ENCODE peak calls at places on chromosomes 5 and 9, in nine cellular contexts. Z is neuronal stem cell, V is H1, G is pancreas, I is cardiac muscle cell, Q is fibroblast of lung, P is OCI-LY7, A is mammary epithelial cell, U is IMR-90. F is an unnamed sample.

GRCh38 chr5:168792678-168793077 is 213.5 kb upstream of the PANK3 start:
- DNase-seq in Z (no peak), V (no peak), G (no peak), I (no peak), Q (no peak), P (no peak), A (no peak), U (no peak), F (no peak)

GRCh38 chr9:13358128-13358527 is 78.6 kb upstream of the MPDZ start:
- DNase-seq in Z (no peak), V (no peak), G (no peak), I (peak; percentile 85), Q (peak; percentile 85), P (no peak), A (peak; percentile 34), U (peak; percentile 92), F (no peak)

GRCh38 chr5:94254214-94254613 is 364.2 kb downstream of the KIAA0825 start:
- DNase-seq in Z (no peak), V (no peak), G (no peak), I (no peak), Q (peak; percentile 15), P (no peak), A (no peak), U (no peak), F (no peak)

GRCh38 chr9:89601856-89602562 is 2.8 kb upstream of the GADD45G start:
- DNase-seq in Z (no peak), V (peak; percentile 36), G (no peak), I (no peak), Q (no peak), P (no peak), A (no peak), U (no peak), F (no peak)

GRCh38 chr9:89022071-89022721 is 30.9 kb downstream of the S1PR3 start:
- DNase-seq in Z (no peak), V (no peak), G (no peak), I (peak; percentile 86), Q (peak; percentile 59), P (no peak), A (no peak), U (peak; percentile 26), F (no peak)

GRCh38 chr9:108150736-108151135 is 661.2 kb upstream of the KLF4 start:
- DNase-seq in Z (no peak), V (no peak), G (no peak), I (peak; percentile 80), Q (peak; percentile 70), P (no peak), A (no peak), U (peak; percentile 31), F (no peak)

GRCh38 chr5:147690595-147690994 is 91.9 kb downstream of the JAKMIP2 start:
- DNase-seq in Z (no peak), V (no peak), G (peak; percentile 16), I (no peak), Q (no peak), P (peak; percentile 2), A (peak; percentile 50), U (peak; percentile 1), F (no peak)

GRCh38 chr5:127766556-127767335 is 63.6 kb downstream of the CCDC192 start:
- DNase-seq in Z (no peak), V (no peak), G (no peak), I (peak; percentile 21), Q (no peak), P (no peak), A (no peak), U (peak; percentile 24), F (no peak)

GRCh38 chr5:72747826-72748225 is 68.6 kb upstream of the TNPO1 start:
- DNase-seq in Z (no peak), V (no peak), G (no peak), I (peak; percentile 34), Q (no peak), P (no peak), A (no peak), U (no peak), F (no peak)

GRCh38 chr5:90015584-90016018 is 394.0 kb downstream of the CETN3 start:
- DNase-seq in Z (no peak), V (no peak), G (no peak), I (peak; percentile 70), Q (peak; percentile 8), P (no peak), A (peak; percentile 3), U (peak; percentile 11), F (no peak)

GRCh38 chr9:134056483-134057310 is 11.1 kb downstream of the BRD3 start:
- DNase-seq in Z (no peak), V (no peak), G (no peak), I (no peak), Q (no peak), P (no peak), A (no peak), U (no peak), F (peak; percentile 72)
- H3K4me1 ChIP-seq in Z (peaks cover 5% of the 10 kb centered on the region), V (no peaks in the 10 kb centered on the region), G (peaks cover 58% of the 10 kb centered on the region), I (peaks cover 10% of the 10 kb centered on the region), Q (peaks cover 10% of the 10 kb centered on the region), P (peaks cover 14% of the 10 kb centered on the region), A (peaks cover 35% of the 10 kb centered on the region), U (peaks cover 18% of the 10 kb centered on the region), F (peaks cover 29% of the 10 kb centered on the region)

DNA sequence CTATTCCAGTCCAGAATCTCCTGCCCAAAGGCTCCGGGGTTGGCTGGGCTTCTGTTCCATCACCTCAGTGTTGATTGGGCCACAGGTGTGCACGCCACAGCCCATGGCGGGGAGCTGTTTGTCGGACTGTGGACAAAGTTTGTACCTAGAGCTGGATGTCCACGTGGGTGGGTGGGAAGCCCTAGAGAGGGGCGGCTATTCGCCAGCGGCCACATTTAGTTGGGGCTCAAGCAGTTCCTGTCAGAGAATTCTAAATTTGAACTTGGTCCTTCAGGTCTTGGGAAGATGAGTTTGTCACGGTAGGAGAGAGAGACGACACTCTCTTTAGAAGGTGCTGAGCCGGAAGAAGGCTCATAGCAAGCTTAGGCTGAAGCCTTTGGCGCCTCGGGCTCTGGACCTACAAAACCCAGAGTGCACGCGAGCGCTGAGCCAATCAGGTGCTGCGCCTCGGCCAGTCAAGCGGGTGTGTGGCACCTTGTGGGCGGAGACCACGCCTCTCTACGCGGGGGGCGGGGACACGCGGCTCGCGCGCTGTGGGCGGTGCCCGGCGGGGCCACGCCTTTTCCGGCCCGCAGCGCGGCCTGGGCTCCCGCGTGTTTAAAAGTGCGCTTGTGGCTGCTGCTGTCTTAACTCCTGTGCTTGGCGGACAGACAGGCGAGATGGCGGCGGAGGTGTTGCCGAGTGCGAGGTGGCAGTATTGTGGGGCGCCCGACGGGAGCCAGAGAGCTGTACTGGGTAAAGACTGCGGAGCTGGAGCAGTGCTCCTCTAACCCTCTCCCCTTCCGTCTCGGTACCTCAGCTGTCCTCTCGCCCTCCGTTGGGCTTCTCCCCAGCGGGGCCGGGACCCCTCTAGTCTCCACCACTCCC is at the start of gene POLR1E:
- DNase-seq in Z (peak; percentile 87), V (peak; percentile 98), G (peak; percentile 97), I (peak; percentile 96), Q (peak; percentile 86), P (peak; percentile 98), A (peak; percentile 96), U (peak; percentile 89), F (peak; percentile 98)
- H3K4me1 ChIP-seq in Z (peaks cover 13% of the 10 kb centered on the region), V (peaks cover 6% of the 10 kb centered on the region), G (peaks cover 19% of the 10 kb centered on the region), I (no peaks in the 10 kb centered on the region), Q (peaks cover 7% of the 10 kb centered on the region), P (peaks cover 36% of the 10 kb centered on the region), A (peaks cover 17% of the 10 kb centered on the region), U (peaks cover 11% of the 10 kb centered on the region), F (peaks cover 4% of the 10 kb centered on the region)

GRCh38 chr9:113621309-113621791 is 157.8 kb downstream of the RGS3 start:
- DNase-seq in Z (no peak), V (peak; percentile 49), G (peak; percentile 51), I (peak; percentile 97), Q (peak; percentile 64), P (no peak), A (no peak), U (peak; percentile 93), F (peak; percentile 95)
- H3K4me1 ChIP-seq in Z (peaks cover 29% of the 10 kb centered on the region), V (peaks cover 13% of the 10 kb centered on the region), G (peaks cover 12% of the 10 kb centered on the region), I (peaks cover 43% of the 10 kb centered on the region), Q (peaks cover 35% of the 10 kb centered on the region), P (peaks cover 10% of the 10 kb centered on the region), A (peaks cover 49% of the 10 kb centered on the region), U (peaks cover 31% of the 10 kb centered on the region), F (peaks cover 31% of the 10 kb centered on the region)

DNA sequence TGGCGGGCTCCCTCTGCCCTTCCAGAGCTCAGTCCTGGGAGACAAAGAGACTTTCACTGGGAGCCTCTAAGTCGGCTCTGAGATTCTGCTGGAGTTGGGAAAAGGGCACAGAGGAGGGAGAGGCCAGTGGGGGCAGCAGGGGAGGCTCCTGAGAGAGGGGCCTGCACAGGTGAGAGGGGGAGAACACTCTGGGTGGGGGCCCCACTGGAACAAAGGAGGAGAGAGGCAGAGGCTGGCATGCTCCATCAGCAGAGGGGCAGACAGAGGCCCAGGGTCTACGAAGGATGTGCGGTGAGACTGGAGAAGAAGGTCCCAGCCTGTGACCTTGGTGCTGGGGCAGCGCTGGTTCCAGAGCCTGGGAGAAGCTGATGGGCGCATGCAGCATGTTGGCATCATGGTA is 8.9 kb downstream of the TCF7 start:
- DNase-seq in Z (no peak), V (no peak), G (no peak), I (no peak), Q (no peak), P (no peak), A (no peak), U (no peak), F (no peak)
- H3K4me1 ChIP-seq in Z (no peaks in the 10 kb centered on the region), V (no peaks in the 10 kb centered on the region), G (peaks cover 21% of the 10 kb centered on the region), I (no peaks in the 10 kb centered on the region), Q (peaks cover 27% of the 10 kb centered on the region), P (peaks cover 25% of the 10 kb centered on the region), A (peaks cover 36% of the 10 kb centered on the region), U (peaks cover 14% of the 10 kb centered on the region), F (peaks cover 4% of the 10 kb centered on the region)

GRCh38 chr5:139296862-139297326 is 3.4 kb downstream of the MATR3 start:
- DNase-seq in Z (no peak), V (peak; percentile 45), G (no peak), I (no peak), Q (no peak), P (no peak), A (no peak), U (no peak), F (no peak)
- H3K4me1 ChIP-seq in Z (peaks cover 5% of the 10 kb centered on the region), V (no peaks in the 10 kb centered on the region), G (peaks cover 44% of the 10 kb centered on the region), I (peaks cover 47% of the 10 kb centered on the region), Q (peaks cover 5% of the 10 kb centered on the region), P (peaks cover 68% of the 10 kb centered on the region), A (peaks cover 12% of the 10 kb centered on the region), U (peaks cover 7% of the 10 kb centered on the region), F (peaks cover 21% of the 10 kb centered on the region)

F was measured in kidney.